ENCODE peak calls at places on chromosomes 4 and X, in four cellular contexts. O, M, C and S are unnamed samples.

GRCh38 chrX:103464774-103465117 is 54.5 kb downstream of the RAB40A start:
- DNase-seq in O (peak; percentile 66), M (peak; percentile 87), C (peak; percentile 76), S (peak; percentile 72)

GRCh38 chrX:104136241-104137019 is 20.4 kb downstream of the SLC25A53 start:
- DNase-seq in O (peak; percentile 65), M (peak; percentile 88), C (peak; percentile 73), S (peak; percentile 79)

GRCh38 chr4:118173956-118174355 is 139.7 kb downstream of the NDST3 start:
- DNase-seq in O (peak; percentile 53), M (no peak), C (no peak), S (no peak)

GRCh38 chr4:38872620-38873019 is 5.0 kb downstream of the FAM114A1 start:
- DNase-seq in O (no peak), M (peak; percentile 64), C (no peak), S (peak; percentile 65)

GRCh38 chr4:37798616-37799015 is 27.9 kb upstream of the PGM2 start:
- DNase-seq in O (peak; percentile 2), M (no peak), C (no peak), S (peak; percentile 4)

GRCh38 chrX:38941675-38942074 is 140.4 kb downstream of the MID1IP1 start:
- DNase-seq in O (no peak), M (no peak), C (no peak), S (peak; percentile 32)

GRCh38 chrX:49912086-49912485 is 10.3 kb upstream of the CLCN5 start:
- DNase-seq in O (no peak), M (no peak), C (no peak), S (no peak)

GRCh38 chr4:108512615-108513505 is 107.5 kb upstream of the RPL34 start:
- DNase-seq in O (peak; percentile 20), M (peak; percentile 62), C (peak; percentile 48), S (peak; percentile 43)

GRCh38 chr4:182808673-182809416 is 108.3 kb downstream of the DCTD start:
- DNase-seq in O (no peak), M (no peak), C (no peak), S (peak; percentile 60)